ENCODE peak calls at places on chromosome 20, in seven cellular contexts. K is psoas muscle, P is nephron progenitor cell, D is progenitor cell of endocrine pancreas, N is tibial artery, I is RWPE1, J is body of pancreas. M is an unnamed sample.

GRCh38 chr20:40863337-40863919 is 165.2 kb upstream of the TOP1 start:
- DNase-seq in N (no peak), I (no peak), K (no peak), P (no peak), D (no peak), J (no peak), M (no peak)

GRCh38 chr20:48687097-48687800 is 140.6 kb downstream of the PREX1 start:
- DNase-seq in D (no peak), N (no peak), P (no peak), K (no peak), I (no peak), J (no peak), M (no peak)

GRCh38 chr20:23228912-23229311 is 121.7 kb upstream of the NXT1 start:
- DNase-seq in P (no peak), D (no peak), K (no peak), J (no peak), I (no peak), N (no peak), M (no peak)

GRCh38 chr20:54173653-54174451 is at the start of gene CYP24A1:
- DNase-seq in K (no peak), N (no peak), J (no peak), D (no peak), P (peak), I (peak), M (no peak)

GRCh38 chr20:34888468-34888867 is 12.1 kb downstream of the ACSS2 start:
- DNase-seq in K (no peak), I (no peak), N (no peak), D (no peak), J (no peak), P (no peak), M (no peak)

GRCh38 chr20:6008254-6008653 is 45.6 kb downstream of the LRRN4 start:
- DNase-seq in D (no peak), I (peak), J (peak), K (peak), P (no peak), N (peak), M (no peak)

GRCh38 chr20:24981750-24982149 is 10.8 kb downstream of the APMAP start:
- DNase-seq in D (no peak), P (no peak), N (peak), J (peak), I (no peak), K (peak), M (peak)

GRCh38 chr20:50340586-50340985 is 150.0 kb downstream of the CEBPB start:
- DNase-seq in J (no peak), D (no peak), P (no peak), K (no peak), I (no peak), N (no peak), M (no peak)

GRCh38 chr20:34299925-34300806 is 3.0 kb downstream of the AHCY start:
- DNase-seq in I (no peak), N (no peak), K (no peak), P (no peak), D (no peak), J (no peak), M (no peak)

GRCh38 chr20:23570178-23570577 is 1.9 kb upstream of the CST9L start:
- DNase-seq in D (no peak), I (no peak), P (no peak), N (no peak), J (no peak), K (no peak), M (no peak)

GRCh38 chr20:43028470-43028869 is 161.2 kb downstream of the PTPRT start:
- DNase-seq in N (no peak), I (no peak), J (no peak), D (no peak), P (no peak), K (no peak), M (no peak)

GRCh38 chr20:32382102-32382950 is 24.2 kb downstream of the ASXL1 start:
- DNase-seq in D (no peak), I (no peak), N (no peak), P (no peak), J (no peak), K (no peak), M (no peak)

GRCh38 chr20:61874421-61875068 is 191.1 kb downstream of the TAF4 start:
- DNase-seq in I (peak), J (peak), P (peak), N (no peak), K (no peak), D (no peak), M (no peak)
- TF ChIP-seq CTCF in I (peak), J (no peak), P (peak), N (no peak), K (no peak), D (no peak), M (peak)

GRCh38 chr20:16573011-16573965 is at the start of gene KIF16B:
- DNase-seq in D (peak), I (peak), P (peak), N (peak), K (peak), J (peak), M (peak)
- TF ChIP-seq CTCF in D (no peak), I (peak), P (no peak), N (peak), K (no peak), J (no peak), M (peak)

DNA sequence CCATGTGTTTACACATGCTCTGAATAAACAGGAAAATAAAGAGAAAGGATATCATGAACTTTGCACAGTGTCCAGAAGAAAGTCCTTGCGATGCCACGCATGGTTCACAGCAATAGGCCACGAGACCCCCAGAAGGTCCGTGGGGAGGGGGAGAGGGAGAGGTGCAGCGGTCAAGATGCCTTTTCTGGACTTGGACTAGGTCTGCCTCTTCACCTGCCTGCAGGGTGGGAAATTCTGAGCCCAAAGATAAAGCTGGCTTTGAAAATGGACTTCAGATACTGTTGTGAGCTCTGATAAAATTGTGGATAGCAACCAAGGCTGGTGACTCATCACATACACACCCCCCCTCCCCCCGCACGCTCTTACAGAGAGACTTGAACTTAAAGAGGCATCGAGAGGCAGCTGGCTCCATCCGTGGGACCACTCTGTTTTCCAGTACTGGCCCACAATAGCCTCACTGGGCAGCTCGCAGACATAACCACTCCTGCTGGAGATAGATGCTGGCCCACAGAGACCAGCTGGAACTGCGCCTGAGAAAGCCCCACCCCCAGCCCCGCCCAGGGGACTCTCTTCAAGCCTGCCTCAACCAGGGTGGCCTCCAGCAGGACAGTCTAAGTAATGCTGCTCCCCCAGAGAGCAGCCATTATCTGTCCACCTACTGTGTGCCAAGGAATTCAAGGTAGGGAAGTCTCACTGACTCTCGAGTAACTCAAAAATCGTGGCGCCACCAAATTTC is 21.2 kb upstream of the NFATC2 start:
- DNase-seq in J (peak), K (peak), P (peak), D (no peak), N (peak), I (peak), M (no peak)
- TF ChIP-seq CTCF in J (no peak), K (no peak), P (no peak), D (no peak), N (no peak), I (no peak), M (peak)

GRCh38 chr20:57421258-57422220 is 30.3 kb downstream of the RBM38 start:
- DNase-seq in D (no peak), N (no peak), J (no peak), P (no peak), K (no peak), I (no peak), M (no peak)

GRCh38 chr20:57422254-57422653 is 31.1 kb downstream of the RBM38 start:
- DNase-seq in N (no peak), D (no peak), I (no peak), P (no peak), K (no peak), J (no peak), M (no peak)

GRCh38 chr20:57417830-57418780 is 26.9 kb downstream of the RBM38 start:
- DNase-seq in N (no peak), J (no peak), P (no peak), I (no peak), K (no peak), D (no peak), M (no peak)

GRCh38 chr20:57417051-57417689 is 26.0 kb downstream of the RBM38 start:
- DNase-seq in J (no peak), K (no peak), P (no peak), D (no peak), N (no peak), I (no peak), M (no peak)

DNA sequence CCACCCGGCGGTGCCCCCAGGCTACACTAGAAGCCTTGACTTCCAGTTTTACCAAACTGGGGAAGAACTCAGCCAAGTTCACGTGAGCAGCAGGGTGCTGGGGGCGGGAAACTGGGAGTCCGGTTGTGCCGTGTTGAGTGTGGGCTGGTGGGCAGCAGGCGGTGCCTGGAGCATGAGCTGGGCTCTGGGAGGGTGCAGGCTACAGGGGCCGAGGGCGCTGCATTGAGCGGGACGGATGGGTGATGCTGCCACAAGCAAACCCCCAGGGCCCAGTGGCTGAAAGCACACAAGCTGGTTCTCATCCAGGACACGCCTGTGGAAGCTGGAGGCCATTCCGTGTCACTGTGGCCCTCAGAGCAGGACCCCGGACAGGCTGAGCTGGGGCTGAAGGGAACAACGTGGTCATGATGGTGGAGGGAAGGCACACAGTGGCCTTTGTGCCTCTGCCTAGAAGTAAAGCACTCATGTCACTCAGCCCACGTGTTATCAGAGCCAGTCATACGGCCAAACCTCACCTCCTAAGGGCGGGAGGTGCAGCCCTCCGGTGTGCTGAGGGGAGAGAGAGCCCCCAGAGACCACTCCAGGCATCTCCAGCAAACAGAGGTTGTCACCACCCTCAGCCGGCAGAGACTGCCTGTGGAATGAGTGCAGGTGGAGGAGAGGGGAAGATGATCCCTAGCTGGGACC is 29.5 kb downstream of the RBM38 start:
- DNase-seq in P (no peak), J (no peak), K (no peak), N (no peak), D (no peak), I (no peak), M (no peak)
- TF ChIP-seq CTCF in P (no peak), J (no peak), K (no peak), N (no peak), D (no peak), I (no peak), M (no peak)

GRCh38 chr20:38243617-38244016 is 16.9 kb downstream of the KIAA1755 start:
- DNase-seq in N (no peak), D (no peak), I (no peak), K (no peak), J (no peak), P (no peak), M (no peak)

GRCh38 chr20:38239406-38239805 is 21.1 kb downstream of the KIAA1755 start:
- DNase-seq in J (no peak), N (no peak), K (no peak), P (no peak), I (no peak), D (no peak), M (no peak)

GRCh38 chr20:38241201-38241600 is 19.3 kb downstream of the KIAA1755 start:
- DNase-seq in N (no peak), D (no peak), J (no peak), I (no peak), P (no peak), K (no peak), M (no peak)

GRCh38 chr20:38245753-38246152 is 14.8 kb downstream of the KIAA1755 start:
- DNase-seq in N (no peak), D (no peak), K (no peak), P (no peak), I (no peak), J (peak), M (no peak)

DNA sequence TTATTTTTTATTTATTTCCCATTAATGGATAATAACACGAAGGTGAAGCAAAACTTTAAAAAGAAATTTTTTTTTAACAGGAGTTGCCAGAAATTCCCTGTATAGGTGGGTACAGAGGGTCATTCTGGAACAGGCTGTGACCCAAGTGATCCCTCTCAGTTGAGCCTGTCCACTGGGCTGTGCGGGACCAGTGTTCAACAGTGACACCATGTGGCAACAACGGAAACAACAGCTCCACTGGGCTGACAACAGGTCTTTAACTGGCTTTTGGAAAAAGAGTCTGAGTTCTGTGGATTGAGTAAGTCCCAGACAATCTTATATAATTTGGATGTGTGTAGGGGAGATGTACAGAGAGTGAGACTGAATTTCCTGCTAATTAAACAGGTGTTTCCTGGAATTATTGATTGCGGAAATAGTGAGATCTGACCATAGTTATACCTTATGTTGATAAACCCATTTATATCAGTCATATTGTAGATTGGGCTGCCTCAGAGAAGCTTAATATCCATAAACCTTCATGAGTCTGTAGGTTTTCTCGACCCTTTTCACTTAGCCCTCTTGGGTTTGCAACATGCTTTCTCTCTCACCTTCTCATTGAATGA is 17.6 kb downstream of the KIAA1755 start:
- DNase-seq in K (no peak), I (no peak), J (no peak), P (peak), D (no peak), N (no peak), M (no peak)
- TF ChIP-seq CTCF in K (no peak), I (peak), J (no peak), P (peak), D (peak), N (no peak), M (peak)

M was measured in type B pancreatic cell.